ENCODE peak calls at places on chromosomes 6 and 20, in six cellular contexts. S, Q, W, A, O and Z are unnamed samples.
A peak's percentile ranks its signal among the peaks of the same experiment; 100 is the strongest.

GRCh38 chr6:27617046-27617687 is 144.3 kb upstream of the ZNF184 start:
- DNase-seq in S (peak; percentile 28), Q (no peak), W (no peak), A (peak; percentile 42), O (no peak), Z (no peak)

GRCh38 chr6:86193821-86194220 is 551.1 kb upstream of the SYNCRIP start:
- DNase-seq in S (no peak), Q (no peak), W (no peak), A (no peak), O (no peak), Z (no peak)

GRCh38 chr6:159324599-159324998 is 155.4 kb downstream of the FNDC1 start:
- DNase-seq in S (no peak), Q (no peak), W (no peak), A (peak; percentile 7), O (no peak), Z (no peak)

GRCh38 chr6:14452567-14453527 is 335.3 kb downstream of the CD83 start:
- DNase-seq in S (no peak), Q (no peak), W (no peak), A (no peak), O (no peak), Z (no peak)

GRCh38 chr20:23404196-23404595 is 17.1 kb downstream of the NAPB start:
- DNase-seq in S (no peak), Q (no peak), W (no peak), A (peak; percentile 55), O (peak; percentile 32), Z (no peak)

GRCh38 chr6:474454-475185 is 83.1 kb downstream of the IRF4 start:
- DNase-seq in S (peak; percentile 86), Q (no peak), W (no peak), A (peak; percentile 13), O (no peak), Z (peak; percentile 88)

GRCh38 chr6:10030942-10031537 is 383.8 kb downstream of the TFAP2A start:
- DNase-seq in S (peak; percentile 18), Q (no peak), W (no peak), A (no peak), O (no peak), Z (peak; percentile 22)

GRCh38 chr6:121794630-121795029 is 359.2 kb downstream of the GJA1 start:
- DNase-seq in S (no peak), Q (no peak), W (peak; percentile 43), A (peak; percentile 83), O (no peak), Z (no peak)

GRCh38 chr6:1024587-1024986 is 287.3 kb upstream of the FOXQ1 start:
- DNase-seq in S (no peak), Q (peak; percentile 27), W (peak; percentile 51), A (no peak), O (no peak), Z (no peak)

GRCh38 chr6:134750669-134751068 is 199.2 kb downstream of the ALDH8A1 start:
- DNase-seq in S (no peak), Q (no peak), W (no peak), A (no peak), O (no peak), Z (no peak)

GRCh38 chr6:12265795-12266194 is 24.4 kb upstream of the EDN1 start:
- DNase-seq in S (no peak), Q (no peak), W (no peak), A (peak; percentile 7), O (no peak), Z (no peak)

GRCh38 chr6:8623441-8623840 is 188.1 kb upstream of the SLC35B3 start:
- DNase-seq in S (no peak), Q (no peak), W (no peak), A (no peak), O (no peak), Z (no peak)

GRCh38 chr6:34695729-34696188 is 808 bp downstream of the ILRUN start:
- DNase-seq in S (no peak), Q (no peak), W (no peak), A (no peak), O (no peak), Z (no peak)

GRCh38 chr6:99402458-99402857 is 8.5 kb upstream of the COQ3 start:
- DNase-seq in S (no peak), Q (no peak), W (no peak), A (no peak), O (no peak), Z (no peak)

GRCh38 chr6:132161283-132161682 is 210.1 kb upstream of the CCN2 start:
- DNase-seq in S (peak; percentile 13), Q (no peak), W (peak; percentile 38), A (peak; percentile 79), O (no peak), Z (no peak)

GRCh38 chr6:127690092-127690491 is 113.1 kb downstream of the C6orf58 start:
- DNase-seq in S (no peak), Q (no peak), W (peak; percentile 19), A (peak; percentile 42), O (no peak), Z (no peak)

GRCh38 chr6:121932071-121933009 is 467.1 kb upstream of the HSF2 start:
- DNase-seq in S (no peak), Q (no peak), W (peak; percentile 17), A (peak; percentile 80), O (peak; percentile 66), Z (no peak)

GRCh38 chr6:79946242-79946641 is 1.1 kb downstream of the ELOVL4 start:
- DNase-seq in S (peak; percentile 19), Q (no peak), W (peak; percentile 23), A (peak; percentile 38), O (no peak), Z (peak; percentile 26)

GRCh38 chr6:166770216-166771116 is 143.4 kb upstream of the RPS6KA2 start:
- DNase-seq in S (no peak), Q (peak; percentile 10), W (no peak), A (peak; percentile 9), O (no peak), Z (no peak)

GRCh38 chr6:166774292-166774691 is 147.2 kb upstream of the RPS6KA2 start:
- DNase-seq in S (no peak), Q (peak; percentile 6), W (no peak), A (no peak), O (no peak), Z (no peak)

GRCh38 chr6:166774770-166775169 is 147.7 kb upstream of the RPS6KA2 start:
- DNase-seq in S (no peak), Q (peak; percentile 27), W (no peak), A (no peak), O (no peak), Z (no peak)

GRCh38 chr6:166771701-166772100 is 144.7 kb upstream of the RPS6KA2 start:
- DNase-seq in S (no peak), Q (peak; percentile 13), W (no peak), A (no peak), O (no peak), Z (no peak)

DNA sequence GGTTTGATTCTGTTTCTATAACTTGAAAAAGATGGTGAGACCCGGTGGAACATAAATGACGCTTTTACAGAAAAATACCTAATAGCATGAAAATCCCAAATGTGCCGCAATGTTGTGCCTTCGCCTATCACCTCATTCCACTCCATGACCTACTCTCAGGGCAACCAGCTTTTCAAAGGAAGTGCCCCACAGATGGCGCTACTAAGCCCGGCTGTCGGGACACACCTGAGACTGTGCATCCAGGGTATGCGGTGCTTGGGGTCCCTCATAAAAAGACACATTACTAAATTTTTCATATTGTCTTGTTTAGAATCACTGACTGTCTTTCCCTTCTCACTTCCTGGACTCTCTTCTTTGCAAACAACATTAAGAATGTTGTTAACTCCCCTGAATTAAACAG is 145.5 kb upstream of the RPS6KA2 start:
- DNase-seq in S (no peak), Q (no peak), W (no peak), A (no peak), O (no peak), Z (no peak)
- TF ChIP-seq CTCF in S (no peak), Q (no peak), W (peak; percentile 15), A (peak; percentile 23), O (no peak), Z (no peak)

GRCh38 chr20:36385503-36385902 is 79.4 kb downstream of the DLGAP4 start:
- DNase-seq in S (no peak), Q (no peak), W (no peak), A (no peak), O (no peak), Z (no peak)

GRCh38 chr20:36378686-36379085 is 72.5 kb downstream of the DLGAP4 start:
- DNase-seq in S (no peak), Q (no peak), W (no peak), A (no peak), O (no peak), Z (no peak)

GRCh38 chr20:36386236-36386635 is 80.1 kb downstream of the DLGAP4 start:
- DNase-seq in S (no peak), Q (no peak), W (no peak), A (no peak), O (no peak), Z (no peak)

GRCh38 chr20:36384022-36384619 is 78.0 kb downstream of the DLGAP4 start:
- DNase-seq in S (peak; percentile 43), Q (no peak), W (peak; percentile 42), A (peak; percentile 43), O (no peak), Z (peak; percentile 68)
- TF ChIP-seq CTCF in S (no peak), Q (no peak), W (no peak), A (peak; percentile 33), O (no peak), Z (no peak)

GRCh38 chr6:68194846-68195478 is 440.1 kb upstream of the ADGRB3 start:
- DNase-seq in S (no peak), Q (no peak), W (no peak), A (peak; percentile 5), O (no peak), Z (no peak)

GRCh38 chr6:68200929-68201328 is 434.2 kb upstream of the ADGRB3 start:
- DNase-seq in S (no peak), Q (no peak), W (no peak), A (no peak), O (no peak), Z (no peak)

GRCh38 chr6:68192988-68193387 is 442.1 kb upstream of the ADGRB3 start:
- DNase-seq in S (peak; percentile 3), Q (no peak), W (no peak), A (no peak), O (no peak), Z (no peak)

GRCh38 chr6:68197356-68197755 is 437.7 kb upstream of the ADGRB3 start:
- DNase-seq in S (no peak), Q (no peak), W (no peak), A (peak; percentile 2), O (no peak), Z (no peak)

GRCh38 chr6:68196645-68197044 is 438.4 kb upstream of the ADGRB3 start:
- DNase-seq in S (peak; percentile 61), Q (no peak), W (peak; percentile 12), A (peak; percentile 39), O (no peak), Z (peak; percentile 7)
- TF ChIP-seq CTCF in S (peak; percentile 53), Q (no peak), W (no peak), A (no peak), O (no peak), Z (no peak)

DNA sequence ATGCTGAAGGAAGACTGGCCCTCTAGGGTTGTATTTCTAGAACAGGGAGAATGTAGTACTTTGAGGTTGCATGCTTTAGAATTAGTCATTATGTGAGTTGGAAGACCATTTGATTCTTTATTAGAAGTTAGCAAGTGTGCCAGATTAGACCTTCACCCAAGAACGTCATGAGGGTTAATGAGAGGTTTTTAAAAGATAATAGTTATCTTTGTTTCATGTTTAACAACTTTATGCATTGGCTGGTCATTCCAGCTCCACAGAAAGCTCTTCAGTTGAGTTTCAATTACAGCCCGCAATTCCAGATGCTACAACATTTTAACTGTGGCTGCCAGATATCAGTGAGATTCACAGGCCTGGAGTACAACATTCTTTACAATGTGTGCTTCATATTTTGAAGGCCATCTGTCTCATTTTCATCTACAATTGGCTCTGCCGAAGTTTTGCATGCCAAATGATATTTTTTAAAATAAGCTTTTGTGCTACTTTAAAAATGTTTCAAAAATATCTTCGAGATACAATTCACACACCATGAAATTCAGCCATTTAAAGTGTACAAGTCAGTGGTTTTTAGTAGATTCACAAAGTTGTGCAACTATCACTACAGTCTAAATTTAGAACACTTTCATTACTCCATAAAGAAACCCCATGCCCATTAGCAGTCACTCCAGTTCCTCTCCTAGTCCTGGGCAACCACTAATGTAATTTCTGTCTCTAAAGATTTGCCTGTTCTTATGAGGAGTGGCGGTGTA is 61.1 kb upstream of the FBXO30 start:
- DNase-seq in S (no peak), Q (no peak), W (no peak), A (peak; percentile 33), O (no peak), Z (no peak)
- TF ChIP-seq CTCF in S (no peak), Q (no peak), W (no peak), A (no peak), O (no peak), Z (no peak)